ENCODE peak calls at places on chromosomes 11 and 22, in seven cellular contexts. G is glutamatergic neuron, S is endothelial cell, F is gastrocnemius medialis, R is epithelial cell of esophagus, O is ovary, L is dorsolateral prefrontal cortex. A is an unnamed sample.

GRCh38 chr11:78019808-78020207 is 3.3 kb downstream of the KCTD14 start:
- DNase-seq in R (peak; percentile 69), L (no peak), F (no peak), S (no peak), O (no peak), G (no peak), A (no peak)

GRCh38 chr11:29227816-29228215 is 789.0 kb downstream of the KCNA4 start:
- DNase-seq in S (no peak), O (no peak), F (no peak), L (no peak), R (no peak), G (peak; percentile 40), A (no peak)

GRCh38 chr11:6402061-6402470 is 11.8 kb downstream of the SMPD1 start:
- DNase-seq in G (no peak), O (no peak), S (no peak), L (no peak), F (no peak), R (no peak), A (no peak)

GRCh38 chr11:1493650-1494244 is 7.2 kb upstream of the MOB2 start:
- DNase-seq in L (no peak), R (no peak), F (no peak), O (no peak), G (no peak), S (no peak), A (no peak)

GRCh38 chr11:117097567-117098268 is 510 bp downstream of the SIK3 start:
- DNase-seq in O (peak; percentile 49), R (peak; percentile 32), L (no peak), G (no peak), S (peak; percentile 50), F (peak; percentile 25), A (no peak)

GRCh38 chr11:106098893-106099553 is 21.6 kb downstream of the AASDHPPT start:
- DNase-seq in O (no peak), F (no peak), G (no peak), S (no peak), L (no peak), R (no peak), A (no peak)

GRCh38 chr11:108697872-108698473 is 33.1 kb downstream of the DDX10 start:
- DNase-seq in G (peak; percentile 37), O (peak; percentile 21), L (peak; percentile 78), F (peak; percentile 21), S (peak; percentile 47), R (peak; percentile 86), A (no peak)

GRCh38 chr11:108115495-108116140 is 5.7 kb upstream of the ACAT1 start:
- DNase-seq in F (peak; percentile 93), S (no peak), L (peak; percentile 79), O (peak; percentile 89), G (no peak), R (peak; percentile 88), A (peak; percentile 91)

GRCh38 chr22:35150163-35151107 is 84.5 kb downstream of the ISX start:
- DNase-seq in R (peak; percentile 19), G (peak; percentile 91), O (peak; percentile 14), L (peak; percentile 75), F (peak; percentile 19), S (peak; percentile 85), A (no peak)

GRCh38 chr11:8794677-8795103 is 112.1 kb downstream of the RPL27A start:
- DNase-seq in F (no peak), R (no peak), O (no peak), G (no peak), S (no peak), L (no peak), A (no peak)

GRCh38 chr11:11640996-11641395 is 19.2 kb upstream of the GALNT18 start:
- DNase-seq in R (no peak), O (no peak), S (no peak), F (no peak), L (peak; percentile 51), G (no peak), A (no peak)

GRCh38 chr11:125110996-125111340 is 458 bp downstream of the TMEM218 start:
- DNase-seq in G (no peak), F (no peak), O (no peak), L (no peak), S (no peak), R (no peak), A (no peak)

GRCh38 chr22:37079668-37080171 is 28.2 kb downstream of the KCTD17 start:
- DNase-seq in R (no peak), F (no peak), G (no peak), S (no peak), O (no peak), L (no peak), A (no peak)

GRCh38 chr11:46694095-46694494 is 6.3 kb downstream of the ARHGAP1 start:
- DNase-seq in L (no peak), R (no peak), G (no peak), O (no peak), F (no peak), S (no peak), A (no peak)

GRCh38 chr22:36506637-36507517 is at the start of gene FOXRED2:
- DNase-seq in F (peak; percentile 84), O (peak; percentile 90), G (peak; percentile 91), L (peak; percentile 82), S (peak; percentile 88), R (peak; percentile 85), A (peak; percentile 67)

GRCh38 chr11:36455658-36456111 is 54.4 kb downstream of the TRAF6 start:
- DNase-seq in L (peak; percentile 27), G (no peak), S (no peak), R (peak; percentile 88), O (peak; percentile 78), F (peak; percentile 73), A (no peak)

GRCh38 chr11:116545912-116546311 is 226.9 kb downstream of the BUD13 start:
- DNase-seq in R (no peak), G (no peak), S (no peak), L (no peak), O (no peak), F (no peak), A (no peak)

GRCh38 chr11:129766858-129767604 is 48.6 kb upstream of the TMEM45B start:
- DNase-seq in S (peak; percentile 53), R (peak; percentile 50), G (peak; percentile 53), F (no peak), L (no peak), O (no peak), A (no peak)

GRCh38 chr11:43503417-43503816 is 144.7 kb downstream of the TTC17 start:
- DNase-seq in R (peak; percentile 27), O (no peak), L (no peak), S (no peak), G (no peak), F (no peak), A (no peak)
- TF ChIP-seq CTCF in R (no peak), O (no peak), L (no peak), S (no peak), G (no peak), F (no peak), A (no peak)

DNA sequence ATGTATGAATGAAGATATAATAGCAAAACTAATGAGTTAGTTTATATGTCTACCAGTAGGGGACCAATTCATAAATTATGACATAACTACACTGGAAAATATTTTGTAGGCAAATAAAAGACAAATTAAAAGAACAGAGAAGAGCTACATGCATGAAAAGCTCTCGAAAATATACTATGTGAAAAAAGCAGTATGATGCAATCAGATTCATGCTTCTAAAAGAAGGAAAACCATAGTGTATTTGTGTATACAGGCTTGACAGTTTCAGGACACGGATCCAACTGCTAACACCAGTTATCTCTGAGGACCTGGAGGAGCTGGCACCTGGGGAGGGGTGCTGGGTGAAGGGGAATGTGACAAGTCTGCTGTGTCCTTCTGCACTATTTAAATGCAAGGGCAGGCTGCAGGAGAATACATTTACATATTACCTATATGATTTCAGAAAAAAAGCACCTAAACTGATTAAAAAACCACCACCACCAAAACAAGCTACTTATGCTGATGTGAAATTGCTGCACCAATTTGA is 6.8 kb downstream of the SMCO4 start:
- DNase-seq in S (no peak), F (no peak), R (no peak), L (no peak), O (no peak), G (no peak), A (no peak)
- TF ChIP-seq CTCF in S (peak; percentile 23), F (no peak), R (no peak), L (no peak), O (no peak), G (no peak), A (no peak)

GRCh38 chr22:32127904-32128303 is 31.2 kb downstream of the C22orf42 start:
- DNase-seq in F (no peak), R (no peak), S (peak; percentile 22), L (no peak), O (no peak), G (no peak), A (no peak)
- TF ChIP-seq CTCF in F (no peak), R (no peak), S (peak; percentile 52), L (no peak), O (no peak), G (no peak), A (no peak)

DNA sequence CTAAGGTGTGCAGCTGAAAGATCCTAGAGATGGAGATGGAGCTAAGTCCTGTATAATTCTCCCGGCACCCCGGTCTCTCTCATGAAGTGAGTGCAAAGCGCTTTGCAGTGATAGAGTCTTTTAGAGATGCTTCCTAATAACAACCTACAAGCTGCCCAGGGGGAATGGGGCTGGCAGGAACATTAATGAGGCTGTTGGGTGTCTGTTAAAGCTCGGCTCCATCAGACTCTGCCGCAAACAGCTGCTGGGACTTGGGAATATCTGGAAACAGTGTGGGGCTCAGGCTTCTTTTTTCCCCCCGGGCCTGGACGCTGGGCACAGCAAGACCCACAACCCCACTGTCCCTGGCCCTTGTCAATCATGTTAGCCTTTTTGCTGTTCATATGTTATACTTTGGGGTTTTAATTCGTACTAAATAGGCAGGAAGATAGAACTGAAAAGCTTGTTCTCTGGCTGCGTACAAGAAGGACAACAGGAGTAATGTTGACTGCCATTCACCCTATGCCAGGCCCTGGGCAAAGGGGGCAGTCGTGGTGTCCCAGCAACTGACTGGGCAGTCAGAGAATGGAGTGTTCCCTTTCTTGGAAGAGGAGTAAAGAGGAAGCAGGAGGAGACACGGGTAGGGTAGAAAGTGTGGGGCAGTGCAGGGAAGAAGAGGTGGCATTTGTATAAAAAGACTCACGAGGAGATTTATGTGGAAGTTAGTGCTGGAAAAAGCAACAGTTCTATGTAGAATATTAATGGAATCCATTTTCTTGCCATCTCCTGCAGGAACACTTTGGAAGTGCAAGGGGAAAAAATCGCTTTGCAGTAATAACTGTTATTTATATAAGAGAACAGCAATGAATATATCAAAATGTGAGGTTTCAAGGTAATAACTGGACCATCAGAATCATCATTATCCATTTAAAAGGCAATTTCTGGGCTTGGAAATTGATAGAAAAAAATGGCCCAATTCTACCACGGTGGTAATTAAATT is 232.8 kb downstream of the GRIK4 start:
- DNase-seq in R (no peak), S (no peak), G (no peak), F (no peak), L (no peak), O (no peak), A (no peak)
- TF ChIP-seq CTCF in R (no peak), S (peak; percentile 38), G (peak; percentile 64), F (no peak), L (no peak), O (no peak), A (no peak)

DNA sequence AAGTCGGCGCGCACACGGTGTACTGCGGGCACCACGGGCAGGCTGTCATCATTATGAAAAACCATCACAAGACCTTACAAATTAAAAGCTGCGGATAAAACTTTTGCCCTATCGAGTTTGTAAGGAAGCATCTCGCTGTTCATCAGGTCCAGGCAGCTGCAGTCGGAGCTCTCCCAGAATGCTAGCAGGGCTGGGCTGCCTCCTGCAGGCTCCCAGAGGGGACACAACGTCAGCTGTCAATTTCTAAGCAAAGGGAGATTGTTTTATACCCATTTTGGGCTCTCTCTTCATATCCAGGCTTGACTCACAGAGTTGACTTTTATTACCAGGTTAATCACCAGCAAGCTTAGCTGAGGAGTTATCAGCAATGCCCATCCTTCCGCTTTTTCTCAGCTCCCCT is 375.1 kb downstream of the OPCML start:
- DNase-seq in L (peak; percentile 57), F (no peak), O (no peak), R (no peak), G (peak; percentile 48), S (peak; percentile 56), A (no peak)
- TF ChIP-seq CTCF in L (peak; percentile 34), F (no peak), O (no peak), R (no peak), G (no peak), S (no peak), A (no peak)